ENCODE peak calls at places on chromosomes 3 and 15, in five cellular contexts. L is NCI-H2081; B is cerebellar cortex; W is stimulated activated CD8-positive, alpha-beta memory T cell treated with anti-CD3 and anti-CD28 coated beads, Interleukin-2, amount 100 ng/mL, for 48 hours; K is neural progenitor cell. F is an unnamed sample.

GRCh38 chr3:149765762-149766334 is 13.6 kb upstream of the COMMD2 start:
- DNase-seq in K (peak), L (peak), B (peak), W (no peak), F (no peak)

GRCh38 chr15:46900992-46901391 is 816.3 kb upstream of the SEMA6D start:
- DNase-seq in B (no peak), L (no peak), K (no peak), W (no peak), F (no peak)

GRCh38 chr15:28955160-28955502 is 69.4 kb downstream of the APBA2 start:
- DNase-seq in W (no peak), L (peak), B (no peak), K (peak), F (no peak)

GRCh38 chr3:11364181-11364580 is 92.0 kb downstream of the ATG7 start:
- DNase-seq in B (no peak), K (no peak), W (no peak), L (no peak), F (no peak)

GRCh38 chr3:186381424-186382216 is 19.6 kb upstream of the DGKG start:
- DNase-seq in W (no peak), B (no peak), L (no peak), K (no peak), F (no peak)

GRCh38 chr3:71725279-71725991 is at the start of gene EIF4E3:
- DNase-seq in B (peak), W (no peak), L (no peak), K (peak), F (peak)

GRCh38 chr15:26095710-26096330 is 232.7 kb upstream of the ATP10A start:
- DNase-seq in L (no peak), K (peak), B (peak), W (no peak), F (no peak)

GRCh38 chr15:87492321-87492720 is 764.2 kb downstream of the NTRK3 start:
- DNase-seq in B (no peak), W (no peak), L (no peak), K (no peak), F (no peak)

GRCh38 chr3:69143605-69144004 is 21.2 kb upstream of the LMOD3 start:
- DNase-seq in W (no peak), B (no peak), K (no peak), L (no peak), F (no peak)

GRCh38 chr3:69777582-69777967 is 38.3 kb downstream of the MITF start:
- DNase-seq in W (no peak), B (no peak), L (no peak), K (no peak), F (no peak)

GRCh38 chr3:156150434-156151066 is 30.2 kb downstream of the KCNAB1 start:
- DNase-seq in L (peak), B (peak), K (peak), W (no peak), F (no peak)

GRCh38 chr3:31092748-31093607 is 198.5 kb upstream of the GADL1 start:
- DNase-seq in L (no peak), K (no peak), W (no peak), B (no peak), F (no peak)

GRCh38 chr3:186331043-186331442 is 31.0 kb downstream of the DGKG start:
- DNase-seq in B (no peak), K (no peak), L (no peak), W (no peak), F (no peak)

GRCh38 chr3:122936335-122936734 is 91.2 kb downstream of the SEMA5B start:
- DNase-seq in L (no peak), W (no peak), K (no peak), B (peak), F (no peak)

GRCh38 chr15:22968356-22968755 is 11.8 kb downstream of the CYFIP1 start:
- DNase-seq in K (no peak), W (no peak), B (no peak), L (no peak), F (no peak)

GRCh38 chr15:33910741-33911140 is 57.6 kb upstream of the CHRM5 start:
- DNase-seq in L (no peak), B (no peak), W (no peak), K (no peak), F (no peak)

GRCh38 chr15:90598053-90598577 is 68.4 kb downstream of the CRTC3 start:
- DNase-seq in K (peak), B (no peak), L (no peak), W (no peak), F (no peak)

GRCh38 chr3:68893600-68894239 is 38.6 kb downstream of the TAFA4 start:
- DNase-seq in L (peak), K (peak), W (no peak), B (peak), F (no peak)

GRCh38 chr3:8845641-8846040 is 76.2 kb upstream of the OXTR start:
- DNase-seq in K (no peak), W (no peak), L (no peak), B (no peak), F (no peak)

GRCh38 chr3:64214697-64215018 is 10.6 kb downstream of the PRICKLE2 start:
- DNase-seq in B (no peak), W (no peak), L (no peak), K (no peak), F (no peak)

F was measured in stimulated activated effector memory CD8-positive, alpha-beta T cell treated with anti-CD3 and anti-CD28 coated beads, Interleukin-12 subunit alpha, Interleukin-12 subunit beta, amount 100 ng/mL, for 72 hours.